ENCODE peak calls at places on chromosomes 1 and 21, in five cellular contexts. J is spleen, N is IMR-90, Y is NB4, A is lower leg skin. K is an unnamed sample.

GRCh38 chr1:245754463-245754961 is 599.7 kb downstream of the KIF26B start:
- DNase-seq in Y (no peak), J (no peak), N (no peak), A (no peak), K (no peak)

GRCh38 chr1:75785320-75785963 is 614 bp upstream of the RABGGTB start:
- DNase-seq in A (no peak), N (no peak), J (no peak), Y (no peak), K (no peak)

GRCh38 chr1:45512641-45513054 is 9.0 kb downstream of the PRDX1 start:
- DNase-seq in N (peak), J (no peak), Y (peak), A (no peak), K (no peak)

GRCh38 chr1:115717541-115717940 is 51.0 kb downstream of the CASQ2 start:
- DNase-seq in Y (peak), J (no peak), N (peak), A (no peak), K (no peak)

GRCh38 chr21:38712076-38712475 is 93.7 kb upstream of the ETS2 start:
- DNase-seq in A (no peak), Y (peak), J (no peak), N (peak), K (no peak)

GRCh38 chr1:214719207-214719606 is 116.2 kb downstream of the CENPF start:
- DNase-seq in N (peak), A (no peak), Y (no peak), J (no peak), K (no peak)

GRCh38 chr21:19501115-19501514 is 1097.5 kb upstream of the TMPRSS15 start:
- DNase-seq in N (no peak), Y (no peak), J (no peak), A (no peak), K (no peak)

GRCh38 chr1:115539061-115539460 is 102.7 kb upstream of the VANGL1 start:
- DNase-seq in N (peak), J (no peak), Y (no peak), A (no peak), K (no peak)

GRCh38 chr1:204338997-204339396 is 20.7 kb downstream of the PLEKHA6 start:
- DNase-seq in N (no peak), A (no peak), J (no peak), Y (no peak), K (no peak)

GRCh38 chr1:53550201-53550741 is 91.1 kb downstream of the DMRTB1 start:
- DNase-seq in Y (peak), N (peak), J (peak), A (peak), K (no peak)

GRCh38 chr21:42939581-42940413 is 14.4 kb upstream of the ERVH48-1 start:
- DNase-seq in Y (peak), N (peak), J (peak), A (peak), K (peak)

GRCh38 chr1:149931212-149931805 is 3.7 kb upstream of the SF3B4 start:
- DNase-seq in N (peak), Y (peak), J (no peak), A (peak), K (no peak)

GRCh38 chr1:168137515-168137821 is 738 bp upstream of the GPR161 start:
- DNase-seq in J (no peak), A (no peak), N (no peak), Y (no peak), K (no peak)

GRCh38 chr1:117127840-117128239 is 6.3 kb upstream of the TRIM45 start:
- DNase-seq in J (no peak), N (peak), Y (no peak), A (no peak), K (no peak)

GRCh38 chr1:161943713-161944112 is 80.0 kb downstream of the OLFML2B start:
- DNase-seq in N (no peak), J (no peak), Y (no peak), A (no peak), K (no peak)

GRCh38 chr1:163583782-163584181 is 262.0 kb downstream of the NUF2 start:
- DNase-seq in Y (no peak), A (no peak), J (no peak), N (no peak), K (no peak)

GRCh38 chr1:22080184-22080583 is 27.7 kb downstream of the CDC42 start:
- DNase-seq in N (no peak), Y (peak), A (no peak), J (no peak), K (no peak)

GRCh38 chr1:25009675-25010262 is 79.7 kb upstream of the RUNX3 start:
- DNase-seq in J (no peak), Y (peak), A (no peak), N (no peak), K (no peak)

GRCh38 chr1:176691251-176692228 is 228.6 kb downstream of the PAPPA2 start:
- DNase-seq in J (no peak), N (peak), Y (peak), A (no peak), K (no peak)

GRCh38 chr1:53297226-53297625 is 30.6 kb downstream of the LRP8 start:
- DNase-seq in A (no peak), Y (no peak), J (no peak), N (no peak), K (no peak)

GRCh38 chr1:6113745-6114144 is 66.4 kb downstream of the CHD5 start:
- DNase-seq in N (no peak), Y (no peak), J (peak), A (no peak), K (no peak)

GRCh38 chr21:38297193-38297592 is 40.4 kb downstream of the KCNJ15 start:
- DNase-seq in A (no peak), J (no peak), Y (no peak), N (peak), K (no peak)

GRCh38 chr1:187527346-187527745 is 698.6 kb downstream of the PLA2G4A start:
- DNase-seq in A (no peak), J (no peak), Y (no peak), N (peak), K (no peak)

GRCh38 chr1:23718482-23718881 is 24.8 kb upstream of the ELOA start:
- DNase-seq in N (peak), A (no peak), J (peak), Y (no peak), K (no peak)

GRCh38 chr1:212641956-212642355 is 33.4 kb downstream of the ATF3 start:
- DNase-seq in N (peak), A (no peak), J (no peak), Y (no peak), K (no peak)

GRCh38 chr1:39639333-39640130 is at the start of gene HEYL:
- DNase-seq in N (peak), A (peak), J (peak), Y (peak), K (no peak)

GRCh38 chr1:219660666-219661463 is 48.0 kb upstream of the ZC3H11B start:
- DNase-seq in J (peak), N (peak), A (peak), Y (peak), K (peak)

GRCh38 chr1:197659175-197659574 is 116.1 kb downstream of the DENND1B start:
- DNase-seq in A (no peak), N (no peak), J (no peak), Y (no peak), K (no peak)

GRCh38 chr1:117171900-117172501 is 38.7 kb downstream of the VTCN1 start:
- DNase-seq in Y (no peak), N (peak), A (no peak), J (no peak), K (peak)

GRCh38 chr1:156727492-156727891 is 777 bp upstream of the METTL25B start:
- DNase-seq in N (no peak), Y (no peak), A (no peak), J (no peak), K (no peak)

GRCh38 chr1:7418442-7419080 is 352.5 kb upstream of the VAMP3 start:
- DNase-seq in J (peak), N (no peak), Y (no peak), A (peak), K (peak)

GRCh38 chr1:74010206-74010605 is 187.8 kb downstream of the LRRIQ3 start:
- DNase-seq in N (no peak), Y (peak), J (no peak), A (no peak), K (no peak)

GRCh38 chr1:221795400-221795799 is 53.5 kb upstream of the DUSP10 start:
- DNase-seq in A (no peak), J (no peak), Y (no peak), N (no peak), K (no peak)

DNA sequence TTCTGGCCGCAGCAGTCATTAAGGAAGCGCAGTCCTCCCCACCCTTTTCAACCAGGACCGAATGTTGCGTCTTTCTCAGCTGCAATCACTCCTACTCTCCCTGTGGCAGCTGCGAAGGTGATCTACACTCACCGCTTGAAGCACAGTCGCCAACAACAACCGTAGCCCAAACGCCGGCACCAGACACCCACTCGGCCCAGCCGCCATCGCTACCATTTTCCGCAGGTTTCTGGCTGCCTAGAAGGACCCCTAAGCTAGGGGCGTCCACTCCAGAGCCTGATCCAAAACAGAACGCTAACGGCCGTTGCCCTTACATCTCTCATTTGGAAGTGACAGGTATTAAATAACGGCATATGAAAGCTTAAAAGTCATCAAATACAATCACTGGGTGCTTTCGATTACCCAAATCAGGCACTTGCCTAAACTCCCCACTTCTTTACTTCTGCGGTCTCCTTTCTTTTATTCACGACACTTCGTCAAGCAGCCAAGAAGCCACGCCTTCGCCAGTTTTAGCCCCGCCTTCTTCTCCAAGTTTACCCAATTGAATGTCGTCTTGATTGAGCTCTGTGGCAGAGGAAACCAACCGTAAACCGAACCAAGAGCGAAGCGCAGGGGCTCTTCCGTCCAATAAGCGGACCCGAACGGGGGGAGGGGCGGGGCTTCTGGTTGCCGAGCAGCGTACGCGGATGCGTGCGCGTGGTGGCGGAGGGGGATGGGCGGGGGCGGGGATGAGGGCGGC is at the start of gene SELENOF:
- DNase-seq in Y (peak), A (peak), N (peak), J (peak), K (peak)
- TF ChIP-seq POLR2A in Y (peak), A (no peak), N (peak), J (no peak), K (no peak)

DNA sequence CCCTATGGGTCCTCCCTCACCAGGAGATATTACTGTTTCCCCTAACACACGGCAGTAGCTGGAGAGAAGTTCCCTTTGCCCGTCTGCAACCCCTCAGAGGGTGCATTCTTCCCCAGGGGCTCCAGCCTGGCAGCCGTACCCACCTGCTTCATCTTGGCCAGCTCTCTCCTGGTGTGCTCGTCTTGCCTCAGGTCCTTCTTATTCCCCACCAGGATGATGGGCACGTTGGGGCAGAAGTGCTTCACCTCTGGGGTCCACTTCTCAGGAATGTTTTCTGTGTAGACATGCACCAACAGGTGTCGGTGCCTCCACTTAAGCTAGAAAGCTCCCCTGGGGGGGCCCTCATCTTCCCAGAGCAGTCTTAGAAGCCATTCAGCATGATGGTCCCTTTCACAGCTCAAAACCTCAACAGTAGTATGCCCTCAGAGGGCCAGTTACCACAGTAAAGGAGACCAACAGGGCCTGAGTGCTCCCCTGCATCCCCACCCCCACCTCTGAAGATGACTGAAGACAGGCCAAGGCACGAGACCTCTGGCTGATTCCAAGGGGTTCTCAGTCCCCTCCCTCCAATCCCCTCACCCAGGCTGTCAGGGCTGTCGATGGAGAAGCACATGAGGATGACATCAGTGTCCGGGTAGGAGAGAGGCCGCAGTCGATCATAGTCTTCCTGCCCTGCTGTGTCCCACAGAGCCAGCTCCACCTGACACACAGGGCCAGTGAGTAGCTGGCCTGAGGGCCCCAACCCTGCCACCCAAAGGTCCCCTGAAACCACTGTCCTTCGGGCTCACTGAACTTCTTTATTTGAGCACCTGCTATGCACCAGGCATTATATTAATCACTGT is 4.3 kb downstream of the RHOC start:
- DNase-seq in Y (no peak), J (peak), A (no peak), N (no peak), K (no peak)
- TF ChIP-seq POLR2A in Y (no peak), J (no peak), A (no peak), N (no peak), K (no peak)

GRCh38 chr1:112937495-112937894 is 18.5 kb downstream of the SLC16A1 start:
- DNase-seq in A (no peak), N (no peak), Y (no peak), J (no peak), K (no peak)

GRCh38 chr1:112933820-112934561 is 22.0 kb downstream of the SLC16A1 start:
- DNase-seq in J (no peak), Y (no peak), N (no peak), A (no peak), K (no peak)

GRCh38 chr1:112935474-112936289 is 20.3 kb downstream of the SLC16A1 start:
- DNase-seq in N (peak), J (no peak), A (no peak), Y (peak), K (no peak)

GRCh38 chr1:112937070-112937469 is 18.9 kb downstream of the SLC16A1 start:
- DNase-seq in N (peak), J (no peak), Y (no peak), A (no peak), K (no peak)

DNA sequence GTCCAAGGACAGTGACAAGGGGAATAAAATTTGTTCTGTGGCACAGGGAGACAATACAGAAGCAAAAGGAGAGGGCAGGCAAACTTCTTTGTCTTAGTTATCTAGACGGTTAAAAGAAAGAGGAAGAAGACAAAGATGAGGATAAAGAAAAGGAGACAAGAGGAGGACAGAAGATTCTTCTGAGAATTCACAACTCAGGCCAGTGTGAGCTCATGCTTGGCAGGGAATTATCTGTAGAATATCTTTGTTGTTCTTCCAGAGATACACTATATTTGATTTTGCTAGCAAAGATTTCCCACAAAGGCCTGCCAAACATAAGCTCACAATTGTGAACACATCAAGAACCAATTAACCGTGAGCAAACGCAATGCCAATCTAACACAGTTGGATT is 21.4 kb downstream of the SLC16A1 start:
- DNase-seq in A (no peak), Y (no peak), J (no peak), N (peak), K (no peak)
- TF ChIP-seq POLR2A in A (no peak), Y (no peak), J (no peak), N (no peak), K (no peak)

GRCh38 chr1:153659175-153659534 is 652 bp downstream of the SNAPIN start:
- DNase-seq in J (peak), A (no peak), Y (no peak), N (no peak), K (no peak)

GRCh38 chr1:153655333-153655732 is 3.2 kb upstream of the SNAPIN start:
- DNase-seq in Y (no peak), A (no peak), N (no peak), J (no peak), K (no peak)

GRCh38 chr1:153661111-153661708 is 2.7 kb downstream of the SNAPIN start:
- DNase-seq in Y (peak), J (no peak), A (no peak), N (no peak), K (no peak)

GRCh38 chr1:153659656-153660055 is 1.2 kb downstream of the SNAPIN start:
- DNase-seq in N (no peak), J (no peak), A (no peak), Y (no peak), K (no peak)

GRCh38 chr1:153658400-153659174 is at the start of gene SNAPIN:
- DNase-seq in A (peak), J (peak), Y (peak), N (peak), K (peak)
- TF ChIP-seq POLR2A in A (peak), J (peak), Y (peak), N (peak), K (peak)

DNA sequence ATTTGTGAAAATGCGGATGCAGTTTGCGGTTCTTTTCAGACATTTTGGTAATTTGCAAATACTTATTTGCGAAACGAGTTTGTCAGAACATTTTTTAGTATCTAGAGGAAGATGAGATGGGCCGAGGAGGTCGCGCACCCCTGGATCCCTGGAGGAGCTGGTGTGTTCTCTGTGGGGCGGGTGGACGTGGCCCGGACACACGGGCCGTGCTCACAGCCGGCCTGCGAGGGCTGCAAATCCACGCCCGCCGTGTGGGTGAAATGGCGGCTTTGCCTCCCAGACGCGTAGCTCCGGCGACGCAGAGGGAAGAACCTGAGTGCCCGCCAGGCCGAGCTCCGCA is 9.3 kb upstream of the TTLL10 start:
- DNase-seq in N (no peak), Y (no peak), J (no peak), A (no peak), K (no peak)
- TF ChIP-seq POLR2A in N (no peak), Y (no peak), J (no peak), A (no peak), K (no peak)

GRCh38 chr1:183473286-183473536 is 912 bp downstream of the SMG7 start:
- DNase-seq in A (no peak), N (no peak), Y (no peak), J (no peak), K (no peak)

GRCh38 chr1:183471748-183472487 is 381 bp upstream of the SMG7 start:
- DNase-seq in J (peak), N (peak), A (peak), Y (peak), K (peak)

GRCh38 chr1:183472488-183473285 is at the start of gene SMG7:
- DNase-seq in A (peak), N (peak), J (peak), Y (peak), K (peak)

GRCh38 chr1:183470147-183470960 is 1.9 kb upstream of the SMG7 start:
- DNase-seq in N (peak), A (peak), Y (peak), J (peak), K (peak)

GRCh38 chr1:183470961-183471747 is 1.1 kb upstream of the SMG7 start:
- DNase-seq in A (peak), N (peak), Y (peak), J (peak), K (peak)
- TF ChIP-seq POLR2A in A (no peak), N (peak), Y (peak), J (no peak), K (no peak)

DNA sequence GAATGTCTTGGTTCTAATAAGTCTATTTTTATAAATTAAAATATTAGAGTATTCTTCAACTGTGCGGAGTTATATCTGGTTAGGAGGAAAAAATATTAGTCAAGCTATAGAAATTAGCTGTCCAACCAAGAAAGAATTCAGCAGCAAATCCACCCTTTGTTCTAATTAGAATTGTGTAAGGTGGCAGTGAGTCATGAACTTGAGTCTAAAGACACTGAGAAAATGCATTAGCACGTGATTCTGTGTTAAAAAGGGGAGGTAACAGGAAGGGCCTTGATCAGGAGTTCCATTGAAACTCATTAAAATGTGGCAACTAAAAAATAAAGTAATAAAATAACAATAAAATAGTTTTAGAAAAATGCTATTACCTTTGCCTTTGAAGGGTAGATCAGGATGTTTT is 398.2 kb upstream of the RGS18 start:
- DNase-seq in A (no peak), Y (peak), J (no peak), N (no peak), K (no peak)
- TF ChIP-seq POLR2A in A (no peak), Y (no peak), J (no peak), N (no peak), K (no peak)

GRCh38 chr1:26711777-26712176 is 16.0 kb downstream of the ARID1A start:
- DNase-seq in N (no peak), J (no peak), A (no peak), Y (no peak), K (no peak)
- TF ChIP-seq POLR2A in N (no peak), J (no peak), A (no peak), Y (no peak), K (no peak)

K was measured in breast epithelium.